ENCODE peak calls at places on chromosomes 3 and 15, in six cellular contexts. One of them, this sample, is unnamed.

GRCh38 chr15:72365844-72366243 is 10.0 kb downstream of the HEXA start:
- DNase-seq in HepG2: no peak
- DNase-seq in GM12878: peak
- DNase-seq in K562: no peak
- DNase-seq in GM12892: peak
- DNase-seq in H1: no peak
- DNase-seq in this sample: peak

GRCh38 chr3:106206165-106206564 is 337.4 kb upstream of the CBLB start:
- DNase-seq in HepG2: no peak
- DNase-seq in GM12878: peak
- DNase-seq in K562: no peak
- DNase-seq in GM12892: no peak
- DNase-seq in H1: no peak
- DNase-seq in this sample: peak

GRCh38 chr3:187223799-187224198 is 26.5 kb downstream of the RTP1 start:
- DNase-seq in HepG2: no peak
- DNase-seq in GM12878: no peak
- DNase-seq in K562: no peak
- DNase-seq in GM12892: no peak
- DNase-seq in H1: no peak
- DNase-seq in this sample: no peak

GRCh38 chr3:168165390-168166269 is 69.9 kb upstream of the GOLIM4 start:
- DNase-seq in HepG2: peak
- DNase-seq in GM12878: peak
- DNase-seq in K562: peak
- DNase-seq in GM12892: peak
- DNase-seq in H1: no peak
- DNase-seq in this sample: peak

GRCh38 chr15:46955576-46955975 is 761.7 kb upstream of the SEMA6D start:
- DNase-seq in HepG2: no peak
- DNase-seq in GM12878: no peak
- DNase-seq in K562: no peak
- DNase-seq in GM12892: no peak
- DNase-seq in H1: no peak
- DNase-seq in this sample: no peak

GRCh38 chr3:112333002-112333385 is at the start of gene CD200:
- DNase-seq in HepG2: no peak
- DNase-seq in GM12878: no peak
- DNase-seq in K562: no peak
- DNase-seq in GM12892: peak
- DNase-seq in H1: no peak
- DNase-seq in this sample: peak

GRCh38 chr15:70344666-70345065 is 246.9 kb upstream of the TLE3 start:
- DNase-seq in HepG2: no peak
- DNase-seq in GM12878: no peak
- DNase-seq in K562: no peak
- DNase-seq in GM12892: no peak
- DNase-seq in H1: no peak
- DNase-seq in this sample: no peak

GRCh38 chr3:71176366-71176765 is 407.2 kb downstream of the FOXP1 start:
- DNase-seq in HepG2: no peak
- DNase-seq in GM12878: no peak
- DNase-seq in K562: no peak
- DNase-seq in GM12892: no peak
- DNase-seq in H1: no peak
- DNase-seq in this sample: no peak

GRCh38 chr3:125045965-125046364 is 9.8 kb downstream of the HEG1 start:
- DNase-seq in HepG2: no peak
- DNase-seq in GM12878: no peak
- DNase-seq in K562: no peak
- DNase-seq in GM12892: no peak
- DNase-seq in H1: no peak
- DNase-seq in this sample: no peak

GRCh38 chr3:23650371-23651140 is 155.2 kb upstream of the UBE2E1 start:
- DNase-seq in HepG2: no peak
- DNase-seq in GM12878: no peak
- DNase-seq in K562: no peak
- DNase-seq in GM12892: no peak
- DNase-seq in H1: no peak
- DNase-seq in this sample: no peak

GRCh38 chr3:31767920-31768319 is 213.1 kb downstream of the OSBPL10 start:
- DNase-seq in HepG2: no peak
- DNase-seq in GM12878: no peak
- DNase-seq in K562: no peak
- DNase-seq in GM12892: no peak
- DNase-seq in H1: no peak
- DNase-seq in this sample: no peak

GRCh38 chr3:185797993-185798830 is 26.6 kb downstream of the IGF2BP2 start:
- DNase-seq in HepG2: no peak
- DNase-seq in GM12878: no peak
- DNase-seq in K562: no peak
- DNase-seq in GM12892: no peak
- DNase-seq in H1: no peak
- DNase-seq in this sample: no peak

GRCh38 chr15:35627696-35628095 is 81.7 kb upstream of the DPH6 start:
- DNase-seq in HepG2: no peak
- DNase-seq in GM12878: no peak
- DNase-seq in K562: no peak
- DNase-seq in GM12892: no peak
- DNase-seq in H1: no peak
- DNase-seq in this sample: no peak

GRCh38 chr3:157127268-157127667 is 32.7 kb downstream of the CCNL1 start:
- DNase-seq in HepG2: no peak
- DNase-seq in GM12878: no peak
- DNase-seq in K562: no peak
- DNase-seq in GM12892: no peak
- DNase-seq in H1: no peak
- DNase-seq in this sample: no peak

GRCh38 chr3:69326821-69327433 is 59.0 kb downstream of the FRMD4B start:
- DNase-seq in HepG2: no peak
- DNase-seq in GM12878: peak
- DNase-seq in K562: no peak
- DNase-seq in GM12892: no peak
- DNase-seq in H1: no peak
- DNase-seq in this sample: peak

GRCh38 chr3:66033241-66034138 is 5.2 kb downstream of the MAGI1 start:
- DNase-seq in HepG2: no peak
- DNase-seq in GM12878: no peak
- DNase-seq in K562: no peak
- DNase-seq in GM12892: no peak
- DNase-seq in H1: no peak
- DNase-seq in this sample: no peak

GRCh38 chr3:159234306-159234705 is 432.5 kb downstream of the MFSD1 start:
- DNase-seq in HepG2: no peak
- DNase-seq in GM12878: no peak
- DNase-seq in K562: no peak
- DNase-seq in GM12892: no peak
- DNase-seq in H1: no peak
- DNase-seq in this sample: no peak

GRCh38 chr3:55659023-55659355 is 171.9 kb upstream of the WNT5A start:
- DNase-seq in HepG2: no peak
- DNase-seq in GM12878: no peak
- DNase-seq in K562: no peak
- DNase-seq in GM12892: no peak
- DNase-seq in H1: no peak
- DNase-seq in this sample: no peak

GRCh38 chr15:32649336-32649735 is 7.8 kb downstream of the SCG5 start:
- DNase-seq in HepG2: peak
- DNase-seq in GM12878: no peak
- DNase-seq in K562: peak
- DNase-seq in GM12892: no peak
- DNase-seq in H1: no peak
- DNase-seq in this sample: no peak

GRCh38 chr3:48301020-48301813 is 32.2 kb downstream of the SPINK8 start:
- DNase-seq in HepG2: peak
- DNase-seq in GM12878: peak
- DNase-seq in K562: peak
- DNase-seq in GM12892: peak
- DNase-seq in H1: peak
- DNase-seq in this sample: peak
- TF ChIP-seq POLR2A in HepG2: peak
- TF ChIP-seq POLR2A in GM12878: peak
- TF ChIP-seq POLR2A in K562: peak
- TF ChIP-seq POLR2A in GM12892: peak
- TF ChIP-seq POLR2A in H1: peak
- TF ChIP-seq POLR2A in this sample: no peak

GRCh38 chr3:42159706-42160472 is 68.7 kb downstream of the TRAK1 start:
- DNase-seq in HepG2: peak
- DNase-seq in GM12878: no peak
- DNase-seq in K562: peak
- DNase-seq in GM12892: peak
- DNase-seq in H1: peak
- DNase-seq in this sample: peak
- TF ChIP-seq TAF1 in HepG2: peak
- TF ChIP-seq TAF1 in GM12878: no peak
- TF ChIP-seq TAF1 in K562: no peak
- TF ChIP-seq TAF1 in GM12892: no peak
- TF ChIP-seq TAF1 in H1: peak
- TF ChIP-seq TAF1 in this sample: no peak

GRCh38 chr3:10026084-10026890 is at the start of gene FANCD2:
- DNase-seq in HepG2: peak
- DNase-seq in GM12878: peak
- DNase-seq in K562: peak
- DNase-seq in GM12892: peak
- DNase-seq in H1: peak
- DNase-seq in this sample: peak
- TF ChIP-seq POLR2A in HepG2: peak
- TF ChIP-seq POLR2A in GM12878: peak
- TF ChIP-seq POLR2A in K562: peak
- TF ChIP-seq POLR2A in GM12892: peak
- TF ChIP-seq POLR2A in H1: peak
- TF ChIP-seq POLR2A in this sample: peak

GRCh38 chr15:99477745-99478525 is 87.8 kb upstream of the MEF2A start:
- DNase-seq in HepG2: no peak
- DNase-seq in GM12878: no peak
- DNase-seq in K562: no peak
- DNase-seq in GM12892: no peak
- DNase-seq in H1: no peak
- DNase-seq in this sample: no peak

GRCh38 chr15:99474041-99474906 is 91.5 kb upstream of the MEF2A start:
- DNase-seq in HepG2: no peak
- DNase-seq in GM12878: no peak
- DNase-seq in K562: no peak
- DNase-seq in GM12892: no peak
- DNase-seq in H1: no peak
- DNase-seq in this sample: no peak

GRCh38 chr15:99475754-99476412 is 89.9 kb upstream of the MEF2A start:
- DNase-seq in HepG2: no peak
- DNase-seq in GM12878: no peak
- DNase-seq in K562: no peak
- DNase-seq in GM12892: no peak
- DNase-seq in H1: no peak
- DNase-seq in this sample: no peak

GRCh38 chr15:99474981-99475753 is 90.6 kb upstream of the MEF2A start:
- DNase-seq in HepG2: no peak
- DNase-seq in GM12878: no peak
- DNase-seq in K562: no peak
- DNase-seq in GM12892: no peak
- DNase-seq in H1: no peak
- DNase-seq in this sample: no peak

GRCh38 chr15:99476413-99477222 is 89.2 kb upstream of the MEF2A start:
- DNase-seq in HepG2: peak
- DNase-seq in GM12878: no peak
- DNase-seq in K562: no peak
- DNase-seq in GM12892: no peak
- DNase-seq in H1: no peak
- DNase-seq in this sample: peak
- TF ChIP-seq TAF1 in HepG2: no peak
- TF ChIP-seq TAF1 in GM12878: no peak
- TF ChIP-seq TAF1 in K562: no peak
- TF ChIP-seq TAF1 in GM12892: no peak
- TF ChIP-seq TAF1 in H1: no peak
- TF ChIP-seq TAF1 in this sample: no peak

GRCh38 chr3:52217409-52217805 is 8.0 kb downstream of the TLR9 start:
- DNase-seq in HepG2: no peak
- DNase-seq in GM12878: no peak
- DNase-seq in K562: no peak
- DNase-seq in GM12892: no peak
- DNase-seq in H1: no peak
- DNase-seq in this sample: no peak
- TF ChIP-seq POLR2A in HepG2: no peak
- TF ChIP-seq POLR2A in GM12878: no peak
- TF ChIP-seq POLR2A in K562: no peak
- TF ChIP-seq POLR2A in GM12892: no peak
- TF ChIP-seq POLR2A in H1: no peak
- TF ChIP-seq POLR2A in this sample: no peak

GRCh38 chr15:64944961-64945360 is 33.3 kb downstream of the ANKDD1A start:
- DNase-seq in HepG2: no peak
- DNase-seq in GM12878: no peak
- DNase-seq in K562: no peak
- DNase-seq in GM12892: no peak
- DNase-seq in H1: no peak
- DNase-seq in this sample: no peak
- TF ChIP-seq TAF1 in HepG2: no peak
- TF ChIP-seq TAF1 in GM12878: no peak
- TF ChIP-seq TAF1 in K562: no peak
- TF ChIP-seq TAF1 in GM12892: no peak
- TF ChIP-seq TAF1 in H1: no peak
- TF ChIP-seq TAF1 in this sample: no peak

DNA sequence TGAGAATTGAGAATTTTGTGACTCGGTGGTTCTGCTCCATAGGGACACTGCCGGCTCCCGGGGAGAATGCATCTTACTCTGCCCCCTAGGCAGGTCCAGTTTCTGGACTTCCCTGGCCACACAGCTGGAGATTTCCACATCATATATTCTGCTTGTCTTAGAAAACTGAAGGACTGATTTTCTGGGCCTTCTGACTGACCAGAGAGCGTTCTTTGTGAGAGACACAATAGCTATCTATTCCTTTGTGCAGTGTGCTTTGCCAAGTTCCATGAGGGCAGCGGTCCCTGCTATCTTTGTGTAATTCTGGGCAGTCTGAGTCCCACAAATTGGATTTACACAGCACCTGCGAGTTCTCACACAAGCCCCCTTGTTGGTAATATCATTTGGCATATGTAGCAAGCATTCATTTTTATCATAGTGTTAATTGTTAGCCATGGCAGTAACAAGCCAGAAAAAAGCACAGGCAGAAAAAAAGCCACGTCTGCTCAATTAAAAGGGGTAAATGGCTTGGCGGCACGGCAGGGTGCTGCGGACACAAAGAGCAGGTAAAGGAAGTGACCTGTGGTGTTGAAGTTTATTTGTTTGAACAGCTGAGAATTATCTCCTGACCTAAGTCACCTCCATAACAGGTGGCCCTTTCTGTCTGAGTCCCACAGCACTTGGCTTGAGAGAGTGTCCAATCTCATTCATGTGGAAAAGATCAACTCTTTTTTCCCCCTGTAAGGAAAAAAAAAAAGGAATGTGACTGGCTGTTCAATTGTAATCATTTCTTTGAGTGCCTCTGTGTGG is 688.8 kb downstream of the TUSC7 start:
- DNase-seq in HepG2: no peak
- DNase-seq in GM12878: no peak
- DNase-seq in K562: no peak
- DNase-seq in GM12892: no peak
- DNase-seq in H1: peak
- DNase-seq in this sample: no peak
- TF ChIP-seq POLR2A in HepG2: no peak
- TF ChIP-seq POLR2A in GM12878: no peak
- TF ChIP-seq POLR2A in K562: no peak
- TF ChIP-seq POLR2A in GM12892: no peak
- TF ChIP-seq POLR2A in H1: no peak
- TF ChIP-seq POLR2A in this sample: no peak